ENCODE peak calls at places on chromosomes 11 and 22, in seven cellular contexts. K is Jurkat, Clone E6-1; I is kidney epithelial cell; E is activated naive CD8-positive, alpha-beta T cell treated with anti-CD3 and anti-CD28 coated beads for 36 hours; D is transverse colon; A is frontal cortex; Y is activated CD4-positive, CD25-positive, alpha-beta regulatory T cell. L is an unnamed sample.

GRCh38 chr11:3154001-3154599 is 11.0 kb downstream of the OSBPL5 start:
- DNase-seq in K (no peak), D (no peak), Y (no peak), I (no peak), A (no peak), E (no peak), L (no peak)

GRCh38 chr11:1643146-1643690 is 13.6 kb downstream of the KRTAP5-5 start:
- DNase-seq in Y (no peak), I (no peak), D (no peak), E (no peak), K (no peak), A (no peak), L (no peak)

GRCh38 chr11:119874660-119875238 is 145.7 kb upstream of the NECTIN1 start:
- DNase-seq in E (no peak), Y (no peak), K (no peak), I (no peak), A (no peak), D (no peak), L (no peak)

GRCh38 chr22:32144875-32145274 is 14.2 kb downstream of the C22orf42 start:
- DNase-seq in E (no peak), I (no peak), Y (no peak), D (no peak), A (no peak), K (no peak), L (no peak)

GRCh38 chr11:47991266-47991830 is 11.0 kb downstream of the PTPRJ start:
- DNase-seq in Y (no peak), A (no peak), I (peak), D (peak), E (no peak), K (no peak), L (no peak)

GRCh38 chr11:134646561-134646960 is 234.5 kb upstream of the B3GAT1 start:
- DNase-seq in K (no peak), E (no peak), Y (no peak), I (no peak), D (no peak), A (no peak), L (no peak)

GRCh38 chr22:43230983-43231723 is 44.2 kb upstream of the TTLL12 start:
- DNase-seq in Y (peak), I (no peak), A (peak), E (peak), K (peak), D (peak), L (no peak)

GRCh38 chr11:63837719-63838118 is 1.2 kb upstream of the MARK2 start:
- DNase-seq in E (no peak), Y (no peak), D (peak), K (no peak), A (no peak), I (no peak), L (no peak)

GRCh38 chr11:88482871-88483301 is 145.3 kb upstream of the CTSC start:
- DNase-seq in E (no peak), K (no peak), I (no peak), D (no peak), Y (no peak), A (no peak), L (no peak)

GRCh38 chr22:32331918-32332725 is 25.5 kb upstream of the RFPL3 start:
- DNase-seq in Y (no peak), E (no peak), I (no peak), D (peak), A (no peak), K (no peak), L (no peak)

GRCh38 chr11:80798189-80798588 is 1357.4 kb upstream of the TENM4 start:
- DNase-seq in A (no peak), Y (no peak), D (no peak), I (no peak), K (no peak), E (no peak), L (no peak)

GRCh38 chr11:83449338-83449913 is 163.3 kb upstream of the CCDC90B start:
- DNase-seq in K (no peak), Y (no peak), D (no peak), A (no peak), I (no peak), E (no peak), L (no peak)

GRCh38 chr22:46171940-46172339 is 21.6 kb downstream of the PPARA start:
- DNase-seq in Y (no peak), A (no peak), K (peak), E (no peak), D (peak), I (no peak), L (no peak)

GRCh38 chr11:66725646-66726045 is 3.4 kb downstream of the SPTBN2 start:
- DNase-seq in D (no peak), Y (no peak), E (no peak), K (no peak), A (no peak), I (peak), L (no peak)

GRCh38 chr22:30474683-30475424 is 3.0 kb upstream of the SEC14L3 start:
- DNase-seq in Y (no peak), D (no peak), A (no peak), E (no peak), I (no peak), K (peak), L (no peak)

GRCh38 chr11:96254087-96254486 is 88.9 kb downstream of the MAML2 start:
- DNase-seq in I (no peak), K (peak), A (no peak), D (peak), E (no peak), Y (no peak), L (no peak)

GRCh38 chr11:125944350-125945010 is 1.4 kb upstream of the VSIG10L2 start:
- DNase-seq in E (no peak), I (no peak), A (no peak), K (no peak), D (no peak), Y (no peak), L (no peak)

GRCh38 chr22:35966314-35967045 is 62.1 kb downstream of the RBFOX2 start:
- DNase-seq in K (no peak), Y (no peak), I (no peak), A (no peak), D (no peak), E (no peak), L (no peak)

GRCh38 chr22:46069518-46070214 is 80.7 kb upstream of the PPARA start:
- DNase-seq in A (peak), E (peak), I (peak), Y (no peak), D (peak), K (peak), L (peak)

GRCh38 chr11:76670475-76671235 is at the start of gene LRRC32:
- DNase-seq in A (peak), I (no peak), Y (peak), D (peak), E (peak), K (no peak), L (peak)

GRCh38 chr22:17303840-17304779 is 65.2 kb upstream of the CECR2 start:
- DNase-seq in D (peak), K (peak), E (peak), I (no peak), A (no peak), Y (no peak), L (no peak)

GRCh38 chr11:13486926-13487660 is 8.7 kb downstream of the PTH start:
- DNase-seq in Y (peak), I (no peak), A (no peak), K (no peak), D (peak), E (peak), L (no peak)

GRCh38 chr11:27201454-27202302 is 161.1 kb downstream of the BBOX1 start:
- DNase-seq in E (no peak), A (no peak), Y (no peak), D (peak), I (peak), K (no peak), L (peak)

L was measured in tibial nerve.